ENCODE peak calls at places on chromosome 4, in four cellular contexts. One of them, this sample, is unnamed.

GRCh38 chr4:140249351-140249750 is 95.4 kb upstream of the MAML3 start:
- DNase-seq in HepG2: no peak
- DNase-seq in SK-N-SH: no peak
- DNase-seq in K562: no peak
- DNase-seq in this sample: no peak

GRCh38 chr4:76554630-76555029 is 119.6 kb downstream of the SHROOM3 start:
- DNase-seq in HepG2: no peak
- DNase-seq in SK-N-SH: no peak
- DNase-seq in K562: no peak
- DNase-seq in this sample: no peak

GRCh38 chr4:13705521-13706035 is 78.1 kb upstream of the BOD1L1 start:
- DNase-seq in HepG2: no peak
- DNase-seq in SK-N-SH: peak; percentile 24
- DNase-seq in K562: no peak
- DNase-seq in this sample: no peak

GRCh38 chr4:140233811-140234696 is 80.1 kb upstream of the MAML3 start:
- DNase-seq in HepG2: no peak
- DNase-seq in SK-N-SH: no peak
- DNase-seq in K562: no peak
- DNase-seq in this sample: no peak

GRCh38 chr4:107050525-107051135 is 14.5 kb upstream of the DKK2 start:
- DNase-seq in HepG2: peak; percentile 13
- DNase-seq in SK-N-SH: no peak
- DNase-seq in K562: no peak
- DNase-seq in this sample: no peak

GRCh38 chr4:147340111-147340510 is 140.8 kb upstream of the EDNRA start:
- DNase-seq in HepG2: no peak
- DNase-seq in SK-N-SH: no peak
- DNase-seq in K562: no peak
- DNase-seq in this sample: no peak

GRCh38 chr4:53012738-53013137 is 150.6 kb downstream of the RASL11B start:
- DNase-seq in HepG2: no peak
- DNase-seq in SK-N-SH: peak; percentile 27
- DNase-seq in K562: no peak
- DNase-seq in this sample: no peak

GRCh38 chr4:54268151-54268550 is 39.1 kb downstream of the PDGFRA start:
- DNase-seq in HepG2: no peak
- DNase-seq in SK-N-SH: no peak
- DNase-seq in K562: no peak
- DNase-seq in this sample: no peak

GRCh38 chr4:54731552-54731951 is 73.8 kb downstream of the KIT start:
- DNase-seq in HepG2: no peak
- DNase-seq in SK-N-SH: no peak
- DNase-seq in K562: no peak
- DNase-seq in this sample: no peak

GRCh38 chr4:111074523-111075114 is 451.7 kb upstream of the PITX2 start:
- DNase-seq in HepG2: no peak
- DNase-seq in SK-N-SH: no peak
- DNase-seq in K562: no peak
- DNase-seq in this sample: peak; percentile 16

GRCh38 chr4:3192188-3192587 is 56.8 kb upstream of the MSANTD1 start:
- DNase-seq in HepG2: no peak
- DNase-seq in SK-N-SH: no peak
- DNase-seq in K562: no peak
- DNase-seq in this sample: no peak

GRCh38 chr4:3190549-3190948 is 58.4 kb upstream of the MSANTD1 start:
- DNase-seq in HepG2: no peak
- DNase-seq in SK-N-SH: no peak
- DNase-seq in K562: no peak
- DNase-seq in this sample: no peak

GRCh38 chr4:3196670-3197359 is 52.1 kb upstream of the MSANTD1 start:
- DNase-seq in HepG2: no peak
- DNase-seq in SK-N-SH: no peak
- DNase-seq in K562: no peak
- DNase-seq in this sample: no peak

GRCh38 chr4:3192827-3193226 is 56.1 kb upstream of the MSANTD1 start:
- DNase-seq in HepG2: no peak
- DNase-seq in SK-N-SH: no peak
- DNase-seq in K562: no peak
- DNase-seq in this sample: no peak

DNA sequence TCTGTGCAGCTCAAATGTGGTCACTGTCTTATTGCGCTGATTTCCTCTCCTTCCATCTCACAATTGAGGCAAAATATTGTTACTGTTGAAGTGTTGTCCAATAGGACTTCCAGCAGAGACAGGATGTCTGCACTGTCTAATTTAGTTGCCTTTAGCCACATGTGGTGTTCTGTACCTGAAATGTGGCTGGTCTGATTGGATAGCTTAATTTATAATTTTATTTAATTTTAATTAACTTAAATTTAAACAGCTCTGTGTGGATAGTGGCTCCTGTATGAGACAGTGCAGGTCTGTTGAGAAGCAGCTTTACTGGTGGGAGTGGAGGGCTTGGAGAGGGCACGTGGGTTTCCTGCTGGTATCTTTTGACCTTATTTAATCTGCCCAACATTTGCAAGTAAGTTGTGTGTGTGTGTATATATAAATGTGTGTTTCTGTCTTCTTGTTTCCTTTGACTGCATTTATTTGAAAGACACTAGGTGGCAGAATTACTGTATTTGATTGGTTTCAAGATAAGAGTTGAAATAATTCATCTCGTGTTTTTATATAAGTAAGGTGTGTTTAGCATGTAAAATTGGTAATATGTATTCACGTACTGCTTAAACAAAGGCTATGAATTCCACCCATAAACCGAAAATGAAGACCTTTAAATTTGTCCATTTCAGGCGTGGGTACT is 55.3 kb upstream of the MSANTD1 start:
- DNase-seq in HepG2: no peak
- DNase-seq in SK-N-SH: peak; percentile 53
- DNase-seq in K562: no peak
- DNase-seq in this sample: no peak
- TF ChIP-seq FOXJ3 in HepG2: no peak
- TF ChIP-seq FOXJ3 in SK-N-SH: no peak
- TF ChIP-seq FOXJ3 in K562: no peak
- TF ChIP-seq FOXJ3 in this sample: no peak

GRCh38 chr4:179585761-179586160 is 2143.5 kb upstream of the AGA start:
- DNase-seq in HepG2: no peak
- DNase-seq in SK-N-SH: no peak
- DNase-seq in K562: no peak
- DNase-seq in this sample: no peak

GRCh38 chr4:179586460-179586859 is 2144.2 kb upstream of the AGA start:
- DNase-seq in HepG2: no peak
- DNase-seq in SK-N-SH: no peak
- DNase-seq in K562: no peak
- DNase-seq in this sample: no peak

GRCh38 chr4:179583221-179583620 is 2141.0 kb upstream of the AGA start:
- DNase-seq in HepG2: no peak
- DNase-seq in SK-N-SH: no peak
- DNase-seq in K562: no peak
- DNase-seq in this sample: no peak

DNA sequence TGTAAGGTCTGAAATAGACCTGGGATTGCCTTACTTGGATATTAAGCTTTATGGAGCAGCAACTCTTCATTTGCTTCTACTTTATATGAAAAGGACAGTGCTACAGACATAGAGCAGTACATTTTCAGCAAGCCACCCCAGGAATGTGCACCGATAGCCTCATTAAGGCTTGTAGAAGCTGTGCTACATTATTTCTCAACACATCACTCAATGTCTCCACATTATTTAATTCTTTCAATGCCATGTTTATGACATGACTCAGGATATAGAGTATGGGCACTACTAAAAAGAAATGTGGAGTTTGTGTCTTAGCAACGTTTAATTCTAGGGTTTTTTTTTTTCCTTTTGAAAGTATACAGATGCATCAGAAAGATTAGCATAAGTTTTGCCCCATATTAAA is 2139.9 kb upstream of the AGA start:
- DNase-seq in HepG2: no peak
- DNase-seq in SK-N-SH: no peak
- DNase-seq in K562: no peak
- DNase-seq in this sample: no peak
- TF ChIP-seq FOXJ3 in HepG2: no peak
- TF ChIP-seq FOXJ3 in SK-N-SH: no peak
- TF ChIP-seq FOXJ3 in K562: no peak
- TF ChIP-seq FOXJ3 in this sample: no peak

GRCh38 chr4:155735506-155735905 is 23.3 kb upstream of the GUCY1B1 start:
- DNase-seq in HepG2: no peak
- DNase-seq in SK-N-SH: no peak
- DNase-seq in K562: no peak
- DNase-seq in this sample: no peak
- TF ChIP-seq FOXJ3 in HepG2: no peak
- TF ChIP-seq FOXJ3 in SK-N-SH: no peak
- TF ChIP-seq FOXJ3 in K562: no peak
- TF ChIP-seq FOXJ3 in this sample: no peak

GRCh38 chr4:87492617-87493016 is 36.6 kb downstream of the SPARCL1 start:
- DNase-seq in HepG2: no peak
- DNase-seq in SK-N-SH: no peak
- DNase-seq in K562: no peak
- DNase-seq in this sample: no peak
- TF ChIP-seq FOXJ3 in HepG2: no peak
- TF ChIP-seq FOXJ3 in SK-N-SH: no peak
- TF ChIP-seq FOXJ3 in K562: no peak
- TF ChIP-seq FOXJ3 in this sample: no peak

DNA sequence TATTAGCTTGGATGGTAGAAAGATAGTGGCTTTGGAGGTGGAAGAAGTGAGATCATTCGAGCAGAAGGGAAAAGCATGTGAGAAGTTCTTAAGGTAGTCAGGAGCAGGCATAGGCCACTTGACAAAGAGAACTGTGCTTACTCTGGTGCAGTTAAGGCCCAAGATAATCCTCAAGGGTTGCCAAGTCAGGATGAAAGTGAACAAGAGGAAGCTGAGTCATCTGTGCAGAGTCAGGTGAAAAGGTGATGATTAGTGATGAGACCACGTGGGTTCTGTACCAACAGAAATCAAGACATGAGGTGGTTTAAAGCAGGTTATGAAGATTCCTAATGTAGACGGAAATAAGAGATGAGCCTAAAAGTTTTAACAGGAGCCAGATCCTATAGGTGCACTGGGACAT is 369.8 kb downstream of the DTHD1 start:
- DNase-seq in HepG2: no peak
- DNase-seq in SK-N-SH: no peak
- DNase-seq in K562: no peak
- DNase-seq in this sample: no peak
- TF ChIP-seq FOXJ3 in HepG2: no peak
- TF ChIP-seq FOXJ3 in SK-N-SH: no peak
- TF ChIP-seq FOXJ3 in K562: no peak
- TF ChIP-seq FOXJ3 in this sample: no peak

DNA sequence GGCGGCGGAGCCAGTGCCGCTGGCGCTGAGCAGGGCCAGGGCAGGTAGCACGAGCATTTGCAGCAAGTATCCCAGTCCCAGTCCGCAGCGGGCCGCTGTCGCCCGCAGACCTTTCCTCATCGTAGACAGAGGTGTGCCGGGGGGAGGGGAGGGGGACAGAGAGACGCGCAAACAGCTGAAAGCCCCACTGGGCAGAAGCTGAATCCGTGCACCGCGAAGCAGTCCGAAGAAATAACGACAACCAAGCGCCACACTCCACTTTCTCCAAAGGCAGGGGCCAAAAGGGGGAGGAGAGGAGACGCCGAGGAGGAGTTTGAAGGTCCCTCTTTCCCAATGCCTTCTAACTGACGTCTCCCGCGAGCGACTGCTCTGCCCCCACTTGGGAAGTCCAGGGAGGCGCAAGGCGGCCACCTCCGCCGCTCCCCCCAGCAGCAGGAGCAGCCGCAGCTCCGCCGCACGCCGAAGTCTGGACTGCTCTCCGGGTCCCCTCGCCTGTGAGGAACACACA is at the start of gene UNC5C:
- DNase-seq in HepG2: no peak
- DNase-seq in SK-N-SH: peak; percentile 82
- DNase-seq in K562: no peak
- DNase-seq in this sample: peak; percentile 65
- TF ChIP-seq FOXJ3 in HepG2: no peak
- TF ChIP-seq FOXJ3 in SK-N-SH: peak; percentile 27
- TF ChIP-seq FOXJ3 in K562: no peak
- TF ChIP-seq FOXJ3 in this sample: no peak

GRCh38 chr4:122227202-122227601 is 75.1 kb downstream of the BLTP1 start:
- DNase-seq in HepG2: no peak
- DNase-seq in SK-N-SH: no peak
- DNase-seq in K562: no peak
- DNase-seq in this sample: no peak
- TF ChIP-seq FOXJ3 in HepG2: no peak
- TF ChIP-seq FOXJ3 in SK-N-SH: no peak
- TF ChIP-seq FOXJ3 in K562: no peak
- TF ChIP-seq FOXJ3 in this sample: no peak

DNA sequence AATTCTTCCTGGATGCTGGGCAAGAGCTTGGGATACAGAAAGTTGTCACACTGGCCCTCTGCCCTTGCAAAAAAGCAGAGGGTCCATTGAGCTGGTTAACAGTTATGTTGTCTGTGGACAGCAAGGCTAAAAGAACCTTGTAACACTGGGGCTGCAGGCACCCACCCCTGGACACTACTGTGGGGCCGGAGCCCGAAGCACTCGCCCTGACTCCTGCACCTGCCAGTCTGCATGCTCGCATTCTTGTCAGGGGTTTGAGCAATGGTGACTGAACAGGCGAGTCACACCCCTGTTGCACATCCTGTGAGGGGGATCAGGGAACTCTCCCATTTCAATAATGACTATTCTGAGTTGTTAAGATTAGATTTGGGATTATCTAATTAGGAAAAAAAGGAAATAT is 23.6 kb downstream of the ADH4 start:
- DNase-seq in HepG2: no peak
- DNase-seq in SK-N-SH: no peak
- DNase-seq in K562: no peak
- DNase-seq in this sample: no peak
- TF ChIP-seq FOXJ3 in HepG2: no peak
- TF ChIP-seq FOXJ3 in SK-N-SH: no peak
- TF ChIP-seq FOXJ3 in K562: no peak
- TF ChIP-seq FOXJ3 in this sample: no peak

GRCh38 chr4:60403986-60404385 is 796.1 kb upstream of the ADGRL3 start:
- DNase-seq in HepG2: no peak
- DNase-seq in SK-N-SH: no peak
- DNase-seq in K562: no peak
- DNase-seq in this sample: no peak
- TF ChIP-seq FOXJ3 in HepG2: no peak
- TF ChIP-seq FOXJ3 in SK-N-SH: no peak
- TF ChIP-seq FOXJ3 in K562: no peak
- TF ChIP-seq FOXJ3 in this sample: no peak

DNA sequence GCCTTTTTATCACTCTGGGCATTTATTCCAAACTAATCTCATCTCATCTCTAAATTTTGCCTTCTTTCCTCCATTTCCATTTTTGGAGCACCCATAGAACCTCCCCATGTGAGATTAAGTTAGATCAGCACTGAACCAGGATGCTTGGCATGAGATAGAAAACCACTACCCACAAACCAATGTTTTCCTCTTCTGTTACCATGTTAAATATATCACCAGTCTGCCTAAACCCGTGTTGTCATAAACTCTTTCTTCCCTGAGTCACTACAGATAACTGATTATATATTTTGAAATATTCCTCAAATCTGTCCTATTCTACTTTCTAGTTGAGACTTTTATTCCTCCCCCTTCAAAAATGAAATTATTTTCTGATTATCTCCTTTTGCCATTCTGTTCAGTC is 37.6 kb downstream of the GABRB1 start:
- DNase-seq in HepG2: no peak
- DNase-seq in SK-N-SH: no peak
- DNase-seq in K562: no peak
- DNase-seq in this sample: no peak
- TF ChIP-seq FOXJ3 in HepG2: no peak
- TF ChIP-seq FOXJ3 in SK-N-SH: no peak
- TF ChIP-seq FOXJ3 in K562: no peak
- TF ChIP-seq FOXJ3 in this sample: no peak

This sample was measured in WTC11.